ENCODE peak calls at places on chromosomes 12 and 14, in four cellular contexts. T, D, C and W are unnamed samples.

GRCh38 chr12:59858508-59858907 is 262.7 kb downstream of the SLC16A7 start:
- DNase-seq in T (peak; percentile 59), D (no peak), C (no peak), W (no peak)

GRCh38 chr12:22702690-22703089 is 77.7 kb downstream of the ETNK1 start:
- DNase-seq in T (no peak), D (no peak), C (no peak), W (no peak)

GRCh38 chr12:115752913-115753726 is 524.4 kb downstream of the MED13L start:
- DNase-seq in T (peak; percentile 58), D (peak; percentile 58), C (peak; percentile 26), W (peak; percentile 12)

GRCh38 chr12:50751921-50752721 is 11.8 kb upstream of the ATF1 start:
- DNase-seq in T (no peak), D (no peak), C (peak; percentile 4), W (no peak)

GRCh38 chr12:127964717-127965116 is 302.3 kb upstream of the TMEM132C start:
- DNase-seq in T (no peak), D (no peak), C (no peak), W (no peak)

GRCh38 chr12:130644566-130644965 is 71.5 kb downstream of the RIMBP2 start:
- DNase-seq in T (no peak), D (no peak), C (no peak), W (no peak)

GRCh38 chr14:60092516-60092915 is 793 bp downstream of the PCNX4 start:
- DNase-seq in T (peak; percentile 39), D (peak; percentile 18), C (peak; percentile 8), W (no peak)

GRCh38 chr14:57831981-57832380 is 33.9 kb downstream of the SLC35F4 start:
- DNase-seq in T (no peak), D (no peak), C (no peak), W (no peak)

GRCh38 chr12:108972226-108972757 is 48.6 kb downstream of the SVOP start:
- DNase-seq in T (no peak), D (no peak), C (no peak), W (no peak)

GRCh38 chr12:111314949-111315539 is 53.9 kb downstream of the PHETA1 start:
- DNase-seq in T (no peak), D (no peak), C (no peak), W (no peak)

GRCh38 chr12:58346032-58346632 is 404.8 kb downstream of the ATP23 start:
- DNase-seq in T (peak; percentile 4), D (peak; percentile 30), C (peak; percentile 49), W (no peak)

GRCh38 chr12:29883558-29883957 is 99.8 kb upstream of the TMTC1 start:
- DNase-seq in T (no peak), D (no peak), C (no peak), W (no peak)

GRCh38 chr14:99188721-99189120 is 83.3 kb downstream of the BCL11B start:
- DNase-seq in T (no peak), D (no peak), C (peak; percentile 16), W (no peak)

GRCh38 chr12:100427078-100427477 is 46.6 kb upstream of the NR1H4 start:
- DNase-seq in T (peak; percentile 44), D (peak; percentile 35), C (no peak), W (no peak)

GRCh38 chr12:49644620-49644994 is 21.2 kb downstream of the PRPF40B start:
- DNase-seq in T (peak; percentile 49), D (peak; percentile 86), C (peak; percentile 89), W (peak; percentile 27)
- TF ChIP-seq MYC in T (no peak), D (no peak), C (no peak), W (no peak)

GRCh38 chr12:45351921-45352670 is 136.2 kb downstream of the ANO6 start:
- DNase-seq in T (peak; percentile 15), D (no peak), C (no peak), W (no peak)
- TF ChIP-seq KDM1A in T (no peak), D (no peak), C (no peak), W (no peak)

DNA sequence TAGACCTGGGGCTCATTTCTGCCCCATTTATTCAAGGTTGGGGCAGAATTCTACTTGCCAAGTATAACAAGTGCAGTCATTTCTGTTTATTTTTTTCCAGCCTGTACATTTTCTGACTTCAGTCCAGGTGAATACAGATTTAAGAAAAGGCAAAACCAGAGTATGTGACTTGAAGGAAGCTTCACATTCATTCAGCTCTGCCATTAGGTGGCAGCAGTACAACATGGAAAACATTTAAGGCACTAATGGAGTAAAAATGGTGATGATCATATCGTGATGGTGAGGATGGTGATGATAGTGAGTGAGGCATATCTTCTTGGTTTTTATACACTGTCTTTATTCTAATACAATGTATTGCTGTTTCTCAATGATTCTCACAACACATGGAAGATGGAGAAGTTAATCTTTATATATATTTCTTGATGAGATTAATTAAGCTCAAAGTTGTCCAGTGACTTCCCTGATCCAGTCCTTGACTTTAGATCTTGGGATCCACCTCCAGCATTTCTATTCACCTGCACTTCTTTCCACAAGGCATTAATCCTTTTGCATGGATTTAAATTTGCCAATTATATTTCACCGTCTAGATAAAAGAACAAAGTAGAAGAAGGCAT is 176.7 kb upstream of the SEL1L start:
- DNase-seq in T (peak; percentile 42), D (peak; percentile 7), C (no peak), W (peak; percentile 0)
- TF ChIP-seq ESRRA in T (no peak), D (no peak), C (no peak), W (no peak)

GRCh38 chr14:87449016-87449415 is 544.0 kb downstream of the GALC start:
- DNase-seq in T (no peak), D (no peak), C (no peak), W (no peak)

GRCh38 chr14:87443039-87443438 is 549.9 kb downstream of the GALC start:
- DNase-seq in T (no peak), D (no peak), C (no peak), W (no peak)

GRCh38 chr14:87443787-87444186 is 549.2 kb downstream of the GALC start:
- DNase-seq in T (no peak), D (no peak), C (no peak), W (no peak)
- TF ChIP-seq MYC in T (no peak), D (no peak), C (no peak), W (no peak)

DNA sequence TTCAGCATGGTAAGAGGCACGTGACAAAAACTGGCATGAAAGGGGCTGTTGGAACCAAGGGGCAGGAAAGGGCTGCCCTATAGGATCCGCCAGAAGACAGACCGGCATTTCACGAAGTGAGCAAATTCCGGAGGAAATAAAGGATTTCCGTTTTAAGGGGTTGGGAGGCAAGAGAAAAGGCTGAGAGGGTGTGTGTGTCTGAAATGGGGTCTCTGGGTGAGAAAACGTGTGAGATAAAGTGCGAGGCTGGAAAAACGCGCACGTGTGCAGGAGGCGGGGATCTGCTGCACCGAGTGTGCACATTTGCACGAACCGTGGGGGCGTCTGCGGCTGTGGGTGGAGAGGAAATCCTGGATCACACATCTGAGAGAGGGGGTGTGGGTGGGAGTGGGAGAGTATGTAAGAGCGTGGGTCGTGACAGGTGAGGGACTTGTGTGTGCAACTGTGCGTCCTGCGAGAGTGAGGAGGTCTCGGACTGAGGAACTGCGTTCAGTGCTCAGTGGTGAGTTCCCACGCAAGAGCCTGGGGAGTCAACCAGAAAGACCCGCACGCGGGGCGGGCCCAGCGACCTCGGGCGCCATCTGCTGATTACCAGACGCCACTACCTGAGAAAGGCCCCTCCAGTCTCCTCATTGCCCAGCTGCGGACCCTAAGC is 37.0 kb upstream of the P2RX7 start:
- DNase-seq in T (peak; percentile 25), D (peak; percentile 96), C (peak; percentile 89), W (peak; percentile 21)
- TF ChIP-seq KDM1A in T (no peak), D (no peak), C (no peak), W (no peak)

DNA sequence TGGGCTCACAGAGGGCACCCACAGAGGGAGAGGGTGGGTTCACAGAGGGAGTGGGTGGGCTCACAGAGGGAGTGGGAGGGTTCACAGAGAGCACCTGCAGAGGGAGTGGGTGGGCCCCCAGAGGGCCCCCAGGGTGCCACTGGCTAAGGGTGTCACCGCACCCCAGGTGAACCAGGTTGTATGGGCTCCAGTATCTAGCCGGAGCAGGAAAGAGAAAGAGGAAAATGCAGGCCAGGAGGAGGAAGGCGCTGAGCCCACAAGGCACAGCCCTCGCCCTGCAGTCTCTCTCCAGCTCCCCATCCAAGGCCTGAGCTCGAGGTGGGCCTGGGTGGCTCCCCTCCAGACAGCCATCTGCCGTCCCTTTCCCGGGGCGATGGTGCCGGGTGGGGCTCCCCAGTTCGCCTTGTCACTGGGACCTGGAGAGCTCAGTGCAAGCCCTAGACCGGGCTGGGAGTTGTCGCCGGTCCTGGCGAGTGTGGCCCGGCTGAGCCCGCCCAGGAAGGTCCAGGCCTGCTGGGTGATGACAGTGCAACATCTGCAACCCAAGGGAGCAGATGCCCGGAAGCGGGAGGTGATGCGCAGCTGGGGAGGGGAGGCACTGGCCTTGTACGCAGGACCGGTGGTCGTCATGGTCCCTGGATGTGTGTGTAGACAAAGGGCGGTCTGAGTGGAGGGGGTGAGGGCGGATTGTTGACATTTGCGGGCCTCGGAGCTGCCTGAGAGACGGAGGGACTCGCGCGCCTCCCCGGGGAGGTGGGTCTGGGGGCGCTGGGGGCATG is 760 bp downstream of the TMEM179 start:
- DNase-seq in T (no peak), D (no peak), C (no peak), W (no peak)
- TF ChIP-seq ESRRA in T (no peak), D (no peak), C (no peak), W (no peak)

GRCh38 chr12:39036060-39036459 is 130.7 kb upstream of the CPNE8 start:
- DNase-seq in T (no peak), D (no peak), C (no peak), W (no peak)
- TF ChIP-seq MYC in T (no peak), D (no peak), C (no peak), W (no peak)